ENCODE peak calls at places on chromosomes 12 and 14, in four cellular contexts. M is astrocyte; S is bronchial epithelial cell; O is effector memory CD4-positive, alpha-beta T cell. C is an unnamed sample.

GRCh38 chr14:50985816-50986396 is 41.6 kb upstream of the PYGL start:
- DNase-seq in M (no peak), S (no peak), O (no peak), C (no peak)

GRCh38 chr14:51732494-51733080 is 80.9 kb downstream of the FRMD6 start:
- DNase-seq in M (no peak), S (no peak), O (no peak), C (no peak)

GRCh38 chr14:77071938-77072388 is 26.1 kb upstream of the CIPC start:
- DNase-seq in M (peak), S (peak), O (no peak), C (peak)

GRCh38 chr12:90061834-90062233 is 353.2 kb upstream of the ATP2B1 start:
- DNase-seq in M (no peak), S (no peak), O (no peak), C (peak)

GRCh38 chr14:69014829-69015259 is 35.7 kb upstream of the ACTN1 start:
- DNase-seq in M (peak), S (peak), O (no peak), C (peak)

GRCh38 chr12:118125743-118126118 is 10.2 kb upstream of the PEBP1 start:
- DNase-seq in M (no peak), S (no peak), O (no peak), C (no peak)

GRCh38 chr14:104424406-104425072 is 155.0 kb upstream of the C14orf180 start:
- DNase-seq in M (no peak), S (no peak), O (no peak), C (no peak)

GRCh38 chr14:76499399-76499798 is 123.5 kb downstream of the ESRRB start:
- DNase-seq in M (no peak), S (no peak), O (no peak), C (no peak)

GRCh38 chr12:15603461-15604085 is 185.6 kb downstream of the EPS8 start:
- DNase-seq in M (no peak), S (no peak), O (no peak), C (no peak)

GRCh38 chr14:75831455-75831854 is 150.3 kb downstream of the TGFB3 start:
- DNase-seq in M (peak), S (peak), O (no peak), C (peak)

GRCh38 chr12:85633491-85633890 is 202.7 kb downstream of the RASSF9 start:
- DNase-seq in M (no peak), S (peak), O (no peak), C (no peak)

GRCh38 chr14:100708349-100709217 is 18.1 kb upstream of the DLK1 start:
- DNase-seq in M (no peak), S (peak), O (no peak), C (no peak)

GRCh38 chr14:55329999-55330710 is 58.9 kb downstream of the FBXO34 start:
- DNase-seq in M (no peak), S (peak), O (no peak), C (no peak)

GRCh38 chr14:49892301-49892635 is 614 bp upstream of the ARF6 start:
- DNase-seq in M (peak), S (peak), O (peak), C (peak)

GRCh38 chr14:61616524-61617185 is 78.7 kb upstream of the HIF1A start:
- DNase-seq in M (peak), S (peak), O (no peak), C (peak)

GRCh38 chr12:12229556-12230092 is 37.2 kb downstream of the LRP6 start:
- DNase-seq in M (no peak), S (no peak), O (no peak), C (no peak)

GRCh38 chr12:95484524-95484923 is 10.6 kb downstream of the METAP2 start:
- DNase-seq in M (no peak), S (no peak), O (no peak), C (no peak)

GRCh38 chr14:94722397-94722796 is 47.5 kb downstream of the GSC start:
- DNase-seq in M (no peak), S (no peak), O (no peak), C (no peak)

GRCh38 chr12:122021822-122022392 is at the start of gene BCL7A:
- DNase-seq in M (peak), S (peak), O (peak), C (peak)

GRCh38 chr12:12266389-12266872 is 413 bp downstream of the LRP6 start:
- DNase-seq in M (no peak), S (no peak), O (no peak), C (no peak)

GRCh38 chr12:20473133-20473532 is 104.8 kb downstream of the PDE3A start:
- DNase-seq in M (no peak), S (no peak), O (no peak), C (no peak)

GRCh38 chr14:64825498-64825897 is 54.2 kb downstream of the SPTB start:
- DNase-seq in M (no peak), S (no peak), O (no peak), C (no peak)

GRCh38 chr14:58540693-58541092 is 97.1 kb upstream of the DACT1 start:
- DNase-seq in M (no peak), S (no peak), O (no peak), C (no peak)

GRCh38 chr14:45649051-45649450 is 396.0 kb upstream of the MIS18BP1 start:
- DNase-seq in M (no peak), S (peak), O (no peak), C (peak)

GRCh38 chr14:55350461-55350860 is 61.2 kb downstream of the ATG14 start:
- DNase-seq in M (no peak), S (no peak), O (no peak), C (no peak)

GRCh38 chr12:30926243-30927209 is at the start of gene TSPAN11:
- DNase-seq in M (peak), S (no peak), O (no peak), C (peak)

GRCh38 chr12:93632383-93632782 is 44.8 kb upstream of the CRADD start:
- DNase-seq in M (no peak), S (no peak), O (no peak), C (no peak)

GRCh38 chr12:9118161-9118560 is 2.4 kb upstream of the A2M start:
- DNase-seq in M (no peak), S (peak), O (no peak), C (no peak)

GRCh38 chr12:132489602-132490239 is at the start of gene FBRSL1:
- DNase-seq in M (peak), S (peak), O (peak), C (peak)

GRCh38 chr14:105087963-105088811 is 23.0 kb upstream of the GPR132 start:
- DNase-seq in M (peak), S (peak), O (no peak), C (peak)

GRCh38 chr14:86124328-86124727 is 594.4 kb downstream of the FLRT2 start:
- DNase-seq in M (no peak), S (no peak), O (no peak), C (no peak)

GRCh38 chr12:113479578-113480335 is 8.1 kb upstream of the LHX5 start:
- DNase-seq in M (peak), S (no peak), O (no peak), C (no peak)

DNA sequence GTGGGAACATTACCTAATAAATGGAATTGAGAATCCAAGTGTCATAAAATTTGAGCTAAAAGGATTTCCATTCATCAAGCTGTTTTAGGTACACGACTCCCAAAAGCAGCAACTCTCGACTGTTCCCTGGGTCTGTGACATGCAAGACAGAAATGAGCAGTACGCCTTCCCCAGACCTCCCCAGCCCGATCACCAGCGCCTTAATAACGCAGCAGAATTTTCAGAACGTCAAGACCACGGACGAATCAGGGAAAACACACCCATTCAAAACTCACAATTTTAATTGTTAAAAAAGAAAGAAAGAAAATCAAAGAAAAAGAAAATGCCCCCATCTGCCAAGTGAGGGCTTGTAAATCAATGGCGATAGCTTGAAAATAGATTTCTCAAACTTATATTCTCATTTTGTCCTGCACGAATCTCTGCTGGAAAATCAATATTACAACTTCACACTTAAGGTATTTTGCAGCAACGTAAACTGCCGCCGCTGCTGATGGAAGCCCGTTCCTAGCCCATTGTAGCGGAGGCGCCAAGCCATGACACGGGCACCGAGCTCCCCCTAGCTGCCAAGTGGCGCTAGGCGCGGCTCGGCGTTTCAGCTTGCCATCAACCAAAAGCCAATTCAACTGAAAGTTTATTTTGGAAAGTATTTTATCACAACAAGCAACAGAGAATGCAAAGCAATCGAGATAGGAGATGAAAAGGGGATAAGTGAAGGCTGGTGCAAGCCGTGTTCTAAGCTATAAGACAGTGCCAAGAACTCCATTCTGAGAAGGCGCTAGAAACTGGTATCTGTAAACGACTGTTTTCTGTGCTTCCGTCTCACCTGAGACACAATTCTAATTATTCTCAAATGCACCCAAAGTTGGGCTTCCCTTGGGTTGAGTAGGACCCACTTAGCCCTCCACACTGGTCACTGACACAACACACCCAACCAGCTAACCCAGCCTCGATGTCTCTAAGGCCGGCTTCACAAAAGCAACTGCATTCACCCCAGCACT is 5.5 kb downstream of the BCL11B start:
- DNase-seq in M (peak), S (peak), O (peak), C (peak)
- H3K4me3 ChIP-seq in M (no peak), S (no peak), O (peak), C (no peak)

GRCh38 chr12:62604373-62604772 is 137.7 kb downstream of the MON2 start:
- DNase-seq in M (no peak), S (no peak), O (no peak), C (no peak)
- H3K4me3 ChIP-seq in M (peak), S (no peak), O (peak), C (peak)

GRCh38 chr12:18383203-18383602 is 121.9 kb downstream of the PIK3C2G start:
- DNase-seq in M (peak), S (peak), O (no peak), C (peak)
- H3K4me3 ChIP-seq in M (peak), S (no peak), O (no peak), C (peak)

DNA sequence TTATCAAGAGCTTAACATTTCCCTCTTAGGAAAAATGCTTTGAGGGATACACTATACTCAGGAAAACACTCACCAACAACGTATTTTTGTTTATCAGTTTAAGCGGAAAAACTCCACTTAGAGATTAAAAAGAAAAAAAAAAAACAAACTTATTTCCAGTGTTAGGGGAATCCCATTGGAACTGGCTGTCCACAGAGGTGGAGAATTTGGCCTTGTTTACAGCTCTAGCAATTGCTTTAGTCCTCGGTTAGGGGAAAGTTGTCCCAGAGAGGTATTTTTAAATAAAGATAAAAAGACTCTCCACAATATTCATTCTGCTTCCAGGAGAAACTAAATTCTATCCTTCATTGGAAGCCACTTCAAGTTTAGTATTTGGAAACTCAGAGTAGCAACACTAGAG is 21.6 kb upstream of the BMP4 start:
- DNase-seq in M (no peak), S (no peak), O (no peak), C (no peak)
- H3K4me3 ChIP-seq in M (no peak), S (no peak), O (no peak), C (no peak)

GRCh38 chr12:48980389-48980952 is 2.3 kb downstream of the WNT1 start:
- DNase-seq in M (no peak), S (no peak), O (peak), C (no peak)

GRCh38 chr12:48978741-48979601 is 849 bp downstream of the WNT1 start:
- DNase-seq in M (no peak), S (no peak), O (no peak), C (no peak)

GRCh38 chr12:48980953-48981756 is 3.0 kb downstream of the WNT1 start:
- DNase-seq in M (no peak), S (no peak), O (peak), C (no peak)

GRCh38 chr12:48978291-48978740 is at the start of gene WNT1:
- DNase-seq in M (no peak), S (no peak), O (no peak), C (no peak)

DNA sequence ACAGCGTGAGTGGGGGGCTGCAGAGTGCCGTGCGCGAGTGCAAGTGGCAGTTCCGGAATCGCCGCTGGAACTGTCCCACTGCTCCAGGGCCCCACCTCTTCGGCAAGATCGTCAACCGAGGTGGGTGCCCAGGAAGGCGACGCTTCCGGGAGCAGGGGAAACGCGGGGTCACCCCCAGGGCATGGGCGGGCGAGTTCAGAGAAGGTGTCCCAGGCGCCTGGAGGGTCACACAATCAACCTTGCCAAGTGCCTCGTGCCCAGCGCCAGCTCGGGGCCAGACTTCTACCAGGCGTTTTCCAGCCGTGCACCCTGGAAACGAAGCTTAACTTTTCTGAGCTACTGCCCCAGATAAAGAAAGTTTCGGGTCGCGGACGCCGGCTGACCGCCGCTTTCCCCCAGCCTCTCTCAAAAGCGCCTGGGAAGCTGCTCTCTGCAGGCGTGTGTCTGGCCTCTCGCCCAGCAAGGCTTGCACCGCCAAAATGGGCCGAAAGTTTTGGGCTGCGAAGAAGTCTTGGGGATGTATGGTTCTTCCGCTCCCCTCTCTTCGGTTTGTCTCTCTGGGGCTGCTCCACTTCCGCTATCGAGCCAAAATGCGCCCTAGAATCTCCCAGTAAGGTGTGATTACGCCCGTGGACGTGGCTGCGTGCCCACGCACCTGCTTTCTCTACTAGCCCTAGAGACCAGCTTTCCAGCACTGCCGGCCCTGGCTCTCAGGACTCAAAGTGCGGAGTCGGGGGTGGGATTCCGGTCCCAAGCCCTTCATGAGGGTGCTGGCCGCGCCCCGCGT is 1.7 kb downstream of the WNT1 start:
- DNase-seq in M (no peak), S (no peak), O (peak), C (no peak)
- H3K4me3 ChIP-seq in M (no peak), S (no peak), O (peak), C (no peak)

GRCh38 chr12:110639336-110640178 is 25.6 kb downstream of the TCTN1 start:
- DNase-seq in M (peak), S (peak), O (no peak), C (peak)

GRCh38 chr12:110637869-110638441 is 24.0 kb downstream of the TCTN1 start:
- DNase-seq in M (no peak), S (no peak), O (no peak), C (no peak)

GRCh38 chr12:110638792-110639191 is 24.9 kb downstream of the TCTN1 start:
- DNase-seq in M (no peak), S (peak), O (no peak), C (no peak)

GRCh38 chr12:110641512-110641911 is 27.6 kb downstream of the TCTN1 start:
- DNase-seq in M (peak), S (no peak), O (no peak), C (peak)

DNA sequence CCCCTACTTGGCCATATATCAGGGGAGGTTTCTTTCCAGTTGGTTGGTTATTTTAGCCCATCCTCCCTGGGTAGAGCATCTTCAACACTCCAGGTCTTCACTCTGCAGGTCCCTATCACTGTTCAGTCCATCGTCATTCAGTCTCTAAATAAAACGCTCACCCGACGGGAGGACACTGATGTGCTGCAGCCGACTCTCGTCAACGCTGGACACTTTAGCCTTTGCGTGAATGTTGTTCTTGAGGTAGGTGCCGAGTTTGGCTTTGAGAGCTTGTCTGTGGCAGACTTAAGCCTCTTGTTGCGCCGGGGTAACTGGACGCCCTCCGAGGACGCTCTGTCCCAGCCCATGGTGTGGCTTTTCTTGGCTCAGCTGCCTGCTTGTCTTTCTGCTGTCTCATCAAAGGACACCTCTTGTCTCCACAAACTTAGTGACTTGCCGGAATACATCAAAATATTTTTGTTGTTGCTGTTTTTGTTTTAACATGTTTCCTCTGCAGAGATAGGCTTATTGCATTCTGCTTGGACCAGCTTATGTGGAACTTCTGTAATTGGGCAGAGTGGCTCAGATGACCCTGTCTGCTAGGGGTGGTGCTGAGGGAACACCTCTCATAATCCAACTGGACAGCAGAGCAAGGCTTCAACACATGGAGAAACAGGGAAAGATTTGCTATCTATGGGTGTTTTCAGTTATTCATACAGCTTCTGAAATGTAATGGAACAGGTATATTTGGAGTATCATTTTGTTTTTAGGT is 26.5 kb downstream of the TCTN1 start:
- DNase-seq in M (no peak), S (no peak), O (no peak), C (no peak)
- H3K4me3 ChIP-seq in M (no peak), S (no peak), O (no peak), C (no peak)

C was measured in brain microvascular endothelial cell.